ENCODE peak calls at places on chromosomes 3 and 15, in seven cellular contexts. F is astrocyte of the spinal cord, R is fibroblast of mammary gland, K is fibroblast of the aortic adventitia, W is breast epithelium, O is BE2C, T is psoas muscle. A is an unnamed sample.

GRCh38 chr3:49164983-49165720 is 979 bp downstream of the CCDC71 start:
- DNase-seq in F (no peak), R (no peak), K (no peak), W (no peak), O (no peak), T (no peak), A (no peak)

GRCh38 chr3:137304313-137305056 is 346.7 kb downstream of the IL20RB start:
- DNase-seq in F (no peak), R (no peak), K (no peak), W (no peak), O (no peak), T (no peak), A (no peak)

GRCh38 chr15:45855210-45855906 is 220.5 kb downstream of the SQOR start:
- DNase-seq in F (no peak), R (no peak), K (no peak), W (no peak), O (no peak), T (no peak), A (no peak)

GRCh38 chr3:66485291-66485968 is 15.4 kb downstream of the LRIG1 start:
- DNase-seq in F (peak), R (peak), K (peak), W (no peak), O (no peak), T (no peak), A (peak)

GRCh38 chr3:129226374-129226773 is 23.0 kb upstream of the COPG1 start:
- DNase-seq in F (peak), R (peak), K (peak), W (peak), O (peak), T (peak), A (peak)

GRCh38 chr15:49428392-49429095 is 5.5 kb downstream of the FGF7 start:
- DNase-seq in F (peak), R (peak), K (peak), W (no peak), O (no peak), T (no peak), A (peak)

GRCh38 chr15:100635406-100636071 is 33.1 kb downstream of the ASB7 start:
- DNase-seq in F (no peak), R (no peak), K (no peak), W (no peak), O (no peak), T (no peak), A (no peak)

GRCh38 chr3:150238995-150239612 is 169.0 kb upstream of the TSC22D2 start:
- DNase-seq in F (no peak), R (no peak), K (no peak), W (no peak), O (no peak), T (no peak), A (no peak)

GRCh38 chr3:64932666-64933342 is 245.0 kb upstream of the ADAMTS9 start:
- DNase-seq in F (no peak), R (no peak), K (no peak), W (no peak), O (no peak), T (no peak), A (no peak)

GRCh38 chr15:50627351-50628055 is 59.1 kb downstream of the TRPM7 start:
- DNase-seq in F (peak), R (peak), K (peak), W (no peak), O (no peak), T (no peak), A (peak)
- H3K4me3 ChIP-seq in F (no peak), R (no peak), K (no peak), W (no peak), O (no peak), T (no peak), A (no peak)

GRCh38 chr3:173988912-173989311 is 591.4 kb downstream of the NLGN1 start:
- DNase-seq in F (no peak), R (no peak), K (peak), W (no peak), O (no peak), T (no peak), A (no peak)

GRCh38 chr3:173993299-173993698 is 595.8 kb downstream of the NLGN1 start:
- DNase-seq in F (peak), R (peak), K (peak), W (no peak), O (no peak), T (no peak), A (peak)
- TF ChIP-seq CTCF in F (peak), R (peak), K (peak), W (no peak), O (peak), T (no peak), A (peak)

GRCh38 chr15:83653639-83654378 is at the start of gene ADAMTSL3:
- DNase-seq in F (peak), R (peak), K (peak), W (peak), O (peak), T (peak), A (peak)
- H3K4me3 ChIP-seq in F (no peak), R (no peak), K (peak), W (peak), O (no peak), T (peak), A (no peak)

GRCh38 chr3:14329842-14330241 is 72.6 kb upstream of the SLC6A6 start:
- DNase-seq in F (no peak), R (no peak), K (no peak), W (no peak), O (no peak), T (no peak), A (no peak)

GRCh38 chr3:14333215-14333614 is 69.2 kb upstream of the SLC6A6 start:
- DNase-seq in F (no peak), R (no peak), K (no peak), W (no peak), O (no peak), T (no peak), A (no peak)

GRCh38 chr3:14330508-14330907 is 71.9 kb upstream of the SLC6A6 start:
- DNase-seq in F (no peak), R (no peak), K (no peak), W (no peak), O (no peak), T (no peak), A (no peak)

GRCh38 chr3:14332392-14332791 is 70.0 kb upstream of the SLC6A6 start:
- DNase-seq in F (no peak), R (no peak), K (no peak), W (no peak), O (no peak), T (no peak), A (no peak)

DNA sequence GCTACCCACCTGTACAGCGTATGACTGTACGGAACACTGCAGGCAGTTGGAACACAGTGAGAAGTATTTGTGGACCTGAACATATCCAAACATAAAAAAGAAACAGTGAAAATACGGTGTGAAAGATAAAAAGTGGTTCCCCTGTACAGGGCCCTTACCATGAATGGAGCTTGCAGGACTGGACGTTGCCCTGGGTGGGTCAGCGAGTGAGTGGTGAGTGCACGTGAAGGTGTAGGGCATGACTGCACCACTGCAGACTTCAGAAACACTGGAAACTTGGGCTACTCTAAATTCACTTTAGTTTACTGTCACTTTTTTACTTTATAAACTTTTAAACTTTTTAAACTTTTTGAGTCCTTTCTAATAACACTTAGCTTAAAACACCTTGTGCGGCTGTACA is 71.1 kb upstream of the SLC6A6 start:
- DNase-seq in F (no peak), R (no peak), K (no peak), W (no peak), O (no peak), T (no peak), A (no peak)
- TF ChIP-seq CTCF in F (no peak), R (no peak), K (no peak), W (no peak), O (no peak), T (no peak), A (no peak)

DNA sequence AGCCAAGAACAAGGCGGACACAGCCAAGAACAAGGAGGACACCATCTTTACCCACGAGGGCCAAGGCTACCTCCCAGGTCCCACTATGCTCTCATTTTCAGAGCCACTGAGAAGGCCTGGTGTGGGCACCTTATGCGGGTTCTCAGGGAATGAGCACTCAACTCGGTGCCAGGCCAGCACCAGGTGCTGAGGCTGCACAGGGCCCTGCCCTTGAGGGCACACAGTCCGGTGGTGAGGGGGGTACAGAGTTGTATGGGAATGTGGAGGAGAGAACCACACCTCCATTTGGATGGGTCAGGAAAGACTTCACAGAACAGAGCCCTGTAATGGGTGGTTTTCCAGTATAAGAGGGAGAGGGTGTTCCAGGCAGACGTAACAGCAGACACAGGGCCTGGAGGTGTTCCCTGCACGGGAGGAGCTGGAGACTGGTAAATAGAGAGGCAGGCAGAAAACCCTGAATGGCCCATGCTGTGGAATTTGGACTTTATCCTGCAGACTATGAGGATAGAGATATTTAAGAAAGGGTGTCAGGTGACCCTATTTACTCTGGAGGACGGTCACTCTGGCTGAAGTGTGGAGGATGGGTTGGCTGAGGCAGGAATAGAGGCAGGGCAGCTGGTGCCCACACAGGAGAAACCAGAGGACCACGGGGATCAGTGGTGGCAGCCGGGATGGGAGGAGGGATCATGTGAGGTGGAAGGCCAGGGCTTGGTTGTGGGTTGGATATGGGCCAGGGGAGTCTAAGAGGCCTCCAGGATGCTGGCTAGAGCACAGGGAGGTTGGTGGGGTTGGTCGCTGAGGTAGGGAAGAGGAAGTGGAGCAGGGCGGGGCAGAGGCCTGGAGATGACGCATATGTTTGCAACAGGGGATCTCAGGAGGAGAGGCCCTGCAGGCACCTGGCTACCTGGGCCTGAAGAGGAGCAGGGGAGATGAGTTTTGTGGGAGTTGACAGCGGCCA is 34.6 kb downstream of the CRABP1 start:
- DNase-seq in F (no peak), R (no peak), K (no peak), W (no peak), O (no peak), T (no peak), A (no peak)
- H3K4me3 ChIP-seq in F (no peak), R (no peak), K (no peak), W (no peak), O (no peak), T (no peak), A (no peak)

A was measured in AG10803.